ENCODE peak calls at places on chromosomes 11 and 22, in eight cellular contexts. F is prostate gland, T is fibroblast of villous mesenchyme, M is GM06990, B is GM12865, W is astrocyte of the spinal cord, V is kidney epithelial cell, Y is epithelial cell of esophagus. K is an unnamed sample.

GRCh38 chr22:42685941-42686666 is 34.6 kb downstream of the A4GALT start:
- DNase-seq in B (no peak), W (no peak), F (no peak), V (no peak), T (peak; percentile 59), M (no peak), Y (no peak), K (no peak)

GRCh38 chr11:46367244-46367915 is 14.1 kb upstream of the MDK start:
- DNase-seq in Y (peak; percentile 50), M (peak; percentile 72), T (peak; percentile 64), B (peak; percentile 72), V (no peak), F (peak; percentile 50), W (peak; percentile 28), K (no peak)

GRCh38 chr11:14546672-14547071 is 26.5 kb upstream of the PSMA1 start:
- DNase-seq in M (no peak), T (no peak), B (no peak), Y (no peak), W (no peak), V (no peak), F (no peak), K (no peak)

GRCh38 chr11:119723243-119723951 is 5.6 kb downstream of the NECTIN1 start:
- DNase-seq in Y (no peak), F (no peak), T (no peak), M (no peak), W (no peak), B (no peak), V (no peak), K (no peak)

GRCh38 chr11:128776434-128777284 is 82.8 kb downstream of the FLI1 start:
- DNase-seq in W (peak; percentile 45), V (no peak), Y (peak; percentile 34), T (peak; percentile 53), B (peak; percentile 47), F (no peak), M (peak; percentile 30), K (no peak)

GRCh38 chr11:15843309-15843857 is 513.0 kb downstream of the SOX6 start:
- DNase-seq in V (no peak), T (no peak), F (peak; percentile 33), Y (no peak), B (no peak), M (no peak), W (peak; percentile 75), K (no peak)

GRCh38 chr22:38136607-38137006 is 26.1 kb upstream of the BAIAP2L2 start:
- DNase-seq in W (no peak), M (no peak), F (no peak), T (no peak), B (no peak), V (no peak), Y (no peak), K (no peak)

GRCh38 chr11:65429069-65429681 is 6.6 kb downstream of the NEAT1 start:
- DNase-seq in F (peak; percentile 51), M (peak; percentile 35), T (peak; percentile 84), B (peak; percentile 66), Y (peak; percentile 76), W (peak; percentile 75), V (no peak), K (peak; percentile 71)

GRCh38 chr11:94678236-94678635 is 89.9 kb upstream of the AMOTL1 start:
- DNase-seq in F (peak; percentile 20), M (no peak), V (no peak), T (peak; percentile 6), Y (peak; percentile 81), W (no peak), B (no peak), K (no peak)

GRCh38 chr22:44793506-44794225 is 41.3 kb downstream of the ARHGAP8 start:
- DNase-seq in V (no peak), F (no peak), M (no peak), B (no peak), W (no peak), T (no peak), Y (no peak), K (no peak)

DNA sequence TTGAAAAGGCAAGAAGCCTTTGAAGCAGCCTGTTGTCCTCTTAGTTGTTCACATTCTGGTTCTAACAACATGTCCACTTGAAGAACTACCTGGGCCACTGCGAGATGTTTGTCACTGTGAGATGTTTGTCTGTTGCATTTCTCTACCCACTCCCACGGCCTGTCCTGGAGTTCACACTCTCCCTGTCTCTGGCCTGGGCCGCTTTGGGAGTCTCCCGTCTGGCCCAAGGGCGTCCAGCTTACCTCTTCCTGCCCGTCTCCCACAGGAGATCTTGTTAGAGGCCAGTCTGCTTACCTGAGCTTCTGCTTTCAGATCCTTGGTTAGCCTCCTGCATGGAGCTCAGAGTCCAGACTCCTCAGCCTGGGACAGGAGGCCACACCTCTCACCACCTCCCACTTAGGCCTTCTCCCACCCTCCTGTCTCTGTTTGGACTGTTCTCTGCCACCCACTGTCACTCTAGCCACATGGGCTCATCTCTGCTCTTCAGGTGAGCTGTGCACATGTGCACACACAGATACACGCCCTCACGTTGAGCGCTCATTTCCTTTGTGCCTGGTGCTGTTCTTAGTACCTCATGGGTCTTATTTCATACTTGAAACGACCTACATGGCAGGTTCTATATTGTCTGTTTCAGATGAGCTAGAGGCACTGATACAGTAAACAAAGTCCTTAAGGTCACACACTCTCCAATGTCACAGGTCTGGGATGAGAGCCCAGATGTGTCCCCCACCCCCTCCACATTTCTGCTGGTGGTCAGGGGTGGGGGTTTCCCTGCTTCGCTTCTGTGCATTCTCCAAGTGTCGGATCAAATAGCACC is 66.1 kb downstream of the TBC1D22A start:
- DNase-seq in F (no peak), Y (peak; percentile 37), V (no peak), B (no peak), W (no peak), T (no peak), M (no peak), K (no peak)
- H3K4me3 ChIP-seq in F (no peak overlapping the region), Y (no peak overlapping the region), V (no peak overlapping the region), B (no peak overlapping the region), W (no peak overlapping the region), T (no peak overlapping the region), M (no peak overlapping the region), K (no peak overlapping the region)

GRCh38 chr11:68632802-68633201 is 51.5 kb upstream of the GAL start:
- DNase-seq in M (no peak), V (peak; percentile 21), Y (peak; percentile 81), W (peak; percentile 74), T (peak; percentile 73), B (peak; percentile 69), F (peak; percentile 51), K (peak; percentile 2)
- TF ChIP-seq CTCF in M (peak; percentile 73), V (peak; percentile 74), Y (peak; percentile 77), W (peak; percentile 80), T (peak; percentile 63), B (peak; percentile 55), F (peak; percentile 43), K (peak; percentile 62)

DNA sequence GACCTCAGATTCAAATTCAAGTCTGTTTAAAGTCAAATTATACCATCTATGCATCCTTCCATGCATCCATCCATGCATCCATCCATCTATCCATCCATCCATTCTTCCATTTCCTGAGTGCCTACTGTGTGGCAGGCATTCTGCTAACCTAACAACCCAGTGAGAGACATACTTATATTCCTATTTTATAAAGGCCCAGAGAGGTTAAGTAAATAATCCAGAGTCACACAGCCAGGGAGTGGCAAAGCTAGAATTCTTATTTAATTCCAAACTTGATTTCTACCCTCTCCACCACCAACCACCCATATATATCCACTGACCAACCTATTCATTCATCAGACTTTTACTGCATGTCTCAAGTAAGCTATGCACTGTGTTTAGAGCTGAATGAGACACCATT is 53.8 kb downstream of the LRRC74B start:
- DNase-seq in T (no peak), M (no peak), B (no peak), W (no peak), F (no peak), V (no peak), Y (no peak), K (no peak)
- H3K4me3 ChIP-seq in T (no peak overlapping the region), M (no peak overlapping the region), B (no peak overlapping the region), W (no peak overlapping the region), F (no peak overlapping the region), V (no peak overlapping the region), Y (no peak overlapping the region), K (no peak overlapping the region)

GRCh38 chr11:73478737-73479347 is 102.6 kb downstream of the RELT start:
- DNase-seq in V (no peak), F (no peak), T (peak; percentile 47), B (peak; percentile 14), W (peak; percentile 41), Y (peak; percentile 66), M (no peak), K (no peak)
- TF ChIP-seq CTCF in V (peak; percentile 89), F (peak; percentile 24), T (peak; percentile 87), B (peak; percentile 58), W (peak; percentile 98), Y (peak; percentile 92), M (peak; percentile 77), K (peak; percentile 83)

DNA sequence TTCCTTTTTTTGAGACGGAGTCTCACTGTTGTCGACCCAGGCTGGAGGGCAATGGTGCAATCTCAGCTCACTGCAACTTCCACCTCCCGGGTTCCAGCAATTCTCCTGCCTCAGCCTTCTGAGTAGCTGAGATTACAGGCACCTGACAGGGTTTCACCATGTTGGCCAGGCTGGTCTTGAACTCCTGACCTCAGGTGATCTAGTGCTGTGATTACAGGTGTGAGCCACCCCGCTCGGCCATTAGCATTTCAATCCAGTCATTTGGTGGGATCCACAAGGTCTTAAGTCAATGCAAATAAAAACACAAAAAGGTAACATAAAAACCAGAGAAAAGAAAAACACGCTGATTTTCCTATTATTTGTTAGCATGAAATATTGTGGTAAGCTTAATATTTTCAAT is 1227.2 kb upstream of the TENM4 start:
- DNase-seq in B (no peak), F (no peak), Y (no peak), V (no peak), T (no peak), W (no peak), M (no peak), K (no peak)
- H3K4me3 ChIP-seq in B (no peak overlapping the region), F (no peak overlapping the region), Y (no peak overlapping the region), V (no peak overlapping the region), T (no peak overlapping the region), W (no peak overlapping the region), M (no peak overlapping the region), K (no peak overlapping the region)

GRCh38 chr22:26599505-26599904 is 9.6 kb upstream of the TPST2 start:
- DNase-seq in M (no peak), Y (no peak), F (no peak), W (no peak), T (no peak), V (no peak), B (no peak), K (no peak)
- TF ChIP-seq CTCF in M (no peak), Y (no peak), F (no peak), W (no peak), T (no peak), V (no peak), B (no peak), K (no peak)